ENCODE peak calls at places on chromosome 13, in nine cellular contexts. S, K, N, M, A, C, I, E and R are unnamed samples.

GRCh38 chr13:40153516-40153915 is 498.1 kb downstream of the COG6 start:
- DNase-seq in K (no peak), I (no peak), M (peak), A (no peak), E (no peak), S (peak), C (no peak), N (no peak), R (no peak)

GRCh38 chr13:73228546-73228945 is 169.7 kb downstream of the KLF5 start:
- DNase-seq in S (no peak), I (no peak), A (no peak), K (no peak), N (peak), M (peak), E (peak), C (no peak), R (peak)

GRCh38 chr13:73998631-73999030 is 135.6 kb downstream of the KLF12 start:
- DNase-seq in A (no peak), M (no peak), S (no peak), I (no peak), N (no peak), E (no peak), C (no peak), K (no peak), R (no peak)

GRCh38 chr13:43143591-43143990 is 120.2 kb downstream of the DNAJC15 start:
- DNase-seq in N (no peak), S (no peak), A (no peak), I (no peak), C (no peak), E (no peak), K (no peak), M (no peak), R (no peak)

GRCh38 chr13:71964491-71965108 is 97.6 kb upstream of the DACH1 start:
- DNase-seq in E (no peak), K (no peak), C (no peak), S (no peak), N (no peak), I (no peak), M (no peak), A (no peak), R (no peak)

GRCh38 chr13:113749507-113749906 is 9.5 kb upstream of the TMEM255B start:
- DNase-seq in I (no peak), M (no peak), A (no peak), K (no peak), E (no peak), N (no peak), S (peak), C (no peak), R (no peak)

GRCh38 chr13:73767191-73767741 is 366.9 kb downstream of the KLF12 start:
- DNase-seq in M (no peak), A (no peak), I (no peak), C (no peak), S (no peak), K (peak), E (peak), N (no peak), R (no peak)

GRCh38 chr13:43905435-43906031 is 25.8 kb downstream of the LACC1 start:
- DNase-seq in C (no peak), N (peak), I (peak), E (peak), M (peak), S (peak), K (peak), A (peak), R (peak)

GRCh38 chr13:106205871-106206270 is 329.6 kb downstream of the EFNB2 start:
- DNase-seq in C (no peak), A (no peak), K (no peak), I (no peak), S (no peak), M (no peak), E (no peak), N (no peak), R (no peak)

GRCh38 chr13:99658266-99658991 is 157.2 kb downstream of the TM9SF2 start:
- DNase-seq in E (peak), S (no peak), N (peak), M (peak), K (peak), I (no peak), C (peak), A (peak), R (peak)

GRCh38 chr13:60869225-60869624 is 472.2 kb downstream of the TDRD3 start:
- DNase-seq in K (no peak), N (no peak), S (no peak), E (no peak), I (no peak), M (no peak), A (no peak), C (no peak), R (no peak)

GRCh38 chr13:40148742-40149141 is 493.3 kb downstream of the COG6 start:
- DNase-seq in K (no peak), C (no peak), M (no peak), E (no peak), I (no peak), N (no peak), S (no peak), A (no peak), R (no peak)

GRCh38 chr13:40665061-40665753 is 1.2 kb downstream of the FOXO1 start:
- DNase-seq in M (no peak), N (no peak), K (peak), I (peak), E (no peak), S (peak), A (peak), C (peak), R (no peak)

GRCh38 chr13:103200118-103200885 is 134.1 kb upstream of the SLC10A2 start:
- DNase-seq in I (no peak), K (no peak), N (no peak), E (no peak), C (no peak), S (no peak), A (no peak), M (no peak), R (no peak)

GRCh38 chr13:46728777-46729176 is 68.2 kb downstream of the ESD start:
- DNase-seq in A (peak), E (no peak), C (no peak), K (peak), M (no peak), S (no peak), I (no peak), N (peak), R (no peak)

GRCh38 chr13:86737334-86737932 is 933.7 kb upstream of the SLITRK5 start:
- DNase-seq in E (no peak), S (no peak), I (no peak), A (no peak), M (no peak), K (no peak), N (no peak), C (no peak), R (no peak)

DNA sequence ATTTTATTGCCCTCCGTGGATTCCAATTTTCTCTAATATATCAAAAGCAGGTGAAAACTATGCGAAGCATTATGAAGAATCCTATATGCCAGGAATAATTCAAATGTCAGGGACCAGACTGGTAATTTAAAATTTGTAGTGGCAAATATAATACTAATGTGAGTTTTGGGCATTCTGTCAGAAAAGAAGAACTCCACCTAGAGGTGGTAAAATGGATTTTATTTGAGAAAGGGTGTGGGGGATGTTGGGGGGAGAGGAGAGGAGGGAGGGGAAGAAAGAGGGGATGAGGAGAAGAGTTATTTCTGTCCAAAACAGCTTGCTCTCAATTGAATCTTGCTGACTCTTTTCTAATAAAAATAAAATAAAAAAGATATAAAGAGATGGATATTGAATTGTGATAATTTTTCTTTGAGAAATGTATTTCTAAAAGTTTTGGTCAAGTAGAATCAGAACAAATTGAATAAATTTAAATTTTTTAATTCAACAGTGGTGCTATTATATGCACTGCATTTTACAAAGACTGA is 929.3 kb upstream of the SLITRK5 start:
- DNase-seq in N (no peak), E (no peak), A (no peak), M (no peak), K (no peak), I (no peak), S (no peak), C (no peak), R (no peak)
- TF ChIP-seq CTCF in N (no peak), E (no peak), A (no peak), M (no peak), K (peak), I (no peak), S (no peak), C (no peak), R (no peak)

GRCh38 chr13:96958286-96958891 is 35.9 kb downstream of the OXGR1 start:
- DNase-seq in K (peak), S (peak), C (no peak), E (peak), I (no peak), M (peak), A (peak), N (peak), R (peak)
- TF ChIP-seq CTCF in K (peak), S (peak), C (peak), E (peak), I (peak), M (peak), A (peak), N (peak), R (peak)

GRCh38 chr13:23350009-23350408 is 83.5 kb downstream of the SACS start:
- DNase-seq in S (no peak), I (no peak), C (no peak), N (no peak), K (no peak), E (no peak), M (no peak), A (no peak), R (no peak)

GRCh38 chr13:23348270-23349126 is 85.0 kb downstream of the SACS start:
- DNase-seq in E (peak), K (no peak), N (peak), I (no peak), S (no peak), C (no peak), M (peak), A (no peak), R (no peak)

GRCh38 chr13:23352161-23352560 is 81.3 kb downstream of the SACS start:
- DNase-seq in C (no peak), E (no peak), S (no peak), N (no peak), K (no peak), M (no peak), A (peak), I (no peak), R (no peak)

GRCh38 chr13:23347601-23348000 is 85.9 kb downstream of the SACS start:
- DNase-seq in K (no peak), C (no peak), A (no peak), M (no peak), E (no peak), S (no peak), N (no peak), I (no peak), R (no peak)

DNA sequence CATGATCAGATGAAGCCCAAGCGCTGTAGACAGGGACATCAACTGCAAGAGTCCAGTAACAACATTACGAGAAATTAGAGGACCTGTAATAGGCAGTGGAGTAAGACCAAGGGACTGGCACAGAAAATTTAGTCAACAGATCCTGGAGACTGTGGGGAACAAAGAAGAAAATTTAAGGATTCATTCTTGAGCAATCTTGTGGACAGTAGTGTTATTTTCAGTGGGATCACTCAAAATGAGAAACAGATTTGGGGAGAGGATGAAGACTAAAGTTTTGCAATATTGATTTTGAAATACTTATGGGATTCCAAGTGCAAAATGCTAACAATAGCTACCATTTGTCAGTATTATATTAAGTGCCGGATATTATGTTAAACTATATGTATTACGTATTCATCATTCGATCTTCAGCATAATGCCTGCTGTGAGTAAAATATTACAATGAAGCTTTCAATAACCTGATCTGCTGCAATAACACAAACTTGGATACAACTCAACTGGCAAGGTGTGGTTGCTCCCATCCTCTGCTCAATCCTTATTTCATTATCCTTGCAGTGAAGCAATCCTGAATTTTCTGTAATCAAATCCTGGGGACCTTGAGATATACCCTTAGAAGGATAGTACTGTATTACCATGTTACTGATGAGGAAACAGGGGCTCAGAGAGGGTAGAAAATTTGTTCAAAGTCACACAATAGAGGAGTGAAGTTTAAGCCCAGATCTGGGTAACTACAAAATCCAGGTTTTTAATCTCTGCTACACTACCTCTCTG is 84.2 kb downstream of the SACS start:
- DNase-seq in C (no peak), K (no peak), E (peak), I (no peak), A (no peak), M (peak), N (peak), S (no peak), R (no peak)
- TF ChIP-seq CTCF in C (no peak), K (no peak), E (no peak), I (no peak), A (no peak), M (no peak), N (no peak), S (no peak), R (no peak)

GRCh38 chr13:19960673-19961015 is 2.1 kb downstream of the ZMYM2 start:
- DNase-seq in M (no peak), A (no peak), C (no peak), S (no peak), I (no peak), N (no peak), K (no peak), E (no peak), R (no peak)

GRCh38 chr13:19958119-19959111 is at the start of gene ZMYM2:
- DNase-seq in K (peak), M (peak), E (peak), S (peak), A (peak), C (peak), N (peak), I (peak), R (peak)

GRCh38 chr13:19959831-19960672 is 1.5 kb downstream of the ZMYM2 start:
- DNase-seq in C (peak), A (peak), M (peak), E (peak), S (peak), K (peak), N (peak), I (peak), R (peak)

GRCh38 chr13:19957320-19958118 is 1.0 kb upstream of the ZMYM2 start:
- DNase-seq in E (peak), I (peak), S (peak), K (peak), N (peak), C (peak), M (peak), A (peak), R (peak)

DNA sequence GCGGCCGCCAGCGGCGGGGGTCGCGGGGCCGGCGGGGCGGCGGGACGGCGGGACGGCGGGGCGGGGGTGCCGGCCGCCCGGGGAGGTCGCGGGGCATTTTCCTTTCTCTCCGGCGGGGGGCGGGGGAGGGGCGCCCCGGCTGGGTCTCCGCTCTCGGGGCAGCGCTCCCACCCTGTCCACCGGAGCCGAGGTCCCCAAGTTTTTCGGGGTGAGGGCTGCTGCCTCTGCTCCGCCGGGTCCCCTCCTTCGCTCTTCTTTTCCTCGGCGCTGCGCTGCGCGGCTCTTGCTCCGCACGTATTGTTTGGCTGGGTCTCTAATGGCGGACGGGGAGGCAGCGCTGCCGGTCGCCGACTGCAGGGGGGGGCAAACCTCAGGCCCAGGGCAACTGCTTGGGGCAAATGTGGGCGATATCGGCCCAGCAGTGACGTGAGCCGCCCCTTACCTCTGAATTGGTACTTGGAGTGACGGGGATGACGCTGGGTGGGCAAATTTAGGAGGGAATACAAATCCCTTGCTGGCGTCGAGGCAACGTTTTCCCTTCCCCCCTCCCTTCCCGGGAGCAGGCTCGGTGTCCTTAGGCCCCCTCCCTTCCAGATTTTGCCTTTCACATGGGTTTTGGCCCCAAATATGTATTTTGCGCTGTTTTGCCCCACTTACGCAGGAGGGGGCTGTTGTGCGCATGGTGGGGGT is 759 bp downstream of the ZMYM2 start:
- DNase-seq in E (peak), K (peak), M (peak), N (peak), A (peak), I (peak), C (peak), S (peak), R (peak)
- TF ChIP-seq CTCF in E (peak), K (no peak), M (peak), N (no peak), A (no peak), I (no peak), C (peak), S (no peak), R (no peak)

GRCh38 chr13:33512880-33513554 is 227.5 kb upstream of the STARD13 start:
- DNase-seq in E (no peak), M (no peak), A (no peak), K (no peak), C (no peak), I (no peak), S (no peak), N (no peak), R (peak)

GRCh38 chr13:33510350-33510749 is 224.8 kb upstream of the STARD13 start:
- DNase-seq in S (no peak), A (no peak), M (no peak), C (no peak), I (no peak), N (no peak), E (peak), K (no peak), R (no peak)

GRCh38 chr13:33509642-33510229 is 224.2 kb upstream of the STARD13 start:
- DNase-seq in I (no peak), C (peak), E (peak), K (peak), S (peak), M (peak), N (peak), A (no peak), R (peak)

GRCh38 chr13:33518442-33518841 is 232.9 kb upstream of the STARD13 start:
- DNase-seq in S (no peak), C (no peak), N (no peak), M (no peak), A (no peak), I (no peak), E (no peak), K (no peak), R (no peak)

GRCh38 chr13:33514362-33514761 is 228.8 kb upstream of the STARD13 start:
- DNase-seq in S (no peak), C (no peak), K (peak), A (no peak), E (no peak), N (no peak), I (no peak), M (no peak), R (no peak)
- TF ChIP-seq CTCF in S (no peak), C (no peak), K (peak), A (no peak), E (no peak), N (no peak), I (no peak), M (no peak), R (no peak)

GRCh38 chr13:51970251-51970793 is 40.9 kb downstream of the ATP7B start:
- DNase-seq in S (peak), K (no peak), I (no peak), A (no peak), C (no peak), M (no peak), E (no peak), N (no peak), R (no peak)
- TF ChIP-seq CTCF in S (no peak), K (no peak), I (no peak), A (no peak), C (no peak), M (no peak), E (no peak), N (no peak), R (no peak)

GRCh38 chr13:93060144-93060543 is 166.5 kb upstream of the GPC6 start:
- DNase-seq in N (no peak), E (no peak), S (no peak), M (no peak), C (no peak), A (no peak), I (no peak), K (no peak), R (no peak)
- TF ChIP-seq CTCF in N (no peak), E (no peak), S (no peak), M (no peak), C (no peak), A (no peak), I (no peak), K (no peak), R (no peak)